ENCODE peak calls at places on chromosomes 6 and 20, in ten cellular contexts. F, L, R, A, M, Z, E, K, J and P are unnamed samples.

GRCh38 chr6:77462359-77463307 is 658 bp downstream of the HTR1B start:
- DNase-seq in F (no peak), L (no peak), R (peak), A (no peak), M (no peak), Z (no peak), E (no peak), K (no peak), J (no peak), P (no peak)

GRCh38 chr6:87968435-87969278 is 79.0 kb upstream of the SPACA1 start:
- DNase-seq in F (no peak), L (no peak), R (peak), A (no peak), M (no peak), Z (peak), E (no peak), K (no peak), J (no peak), P (peak)

GRCh38 chr6:141056945-141057635 is 1075.6 kb upstream of the GJE1 start:
- DNase-seq in F (no peak), L (no peak), R (no peak), A (no peak), M (no peak), Z (no peak), E (no peak), K (no peak), J (no peak), P (no peak)

GRCh38 chr6:170271771-170272314 is 19.0 kb downstream of the DLL1 start:
- DNase-seq in F (no peak), L (no peak), R (no peak), A (no peak), M (no peak), Z (no peak), E (no peak), K (no peak), J (no peak), P (no peak)

GRCh38 chr6:95417856-95418255 is 159.5 kb upstream of the MANEA start:
- DNase-seq in F (no peak), L (no peak), R (no peak), A (no peak), M (no peak), Z (no peak), E (no peak), K (no peak), J (no peak), P (no peak)

GRCh38 chr6:43990627-43991619 is 136.3 kb downstream of the MRPL14 start:
- DNase-seq in F (peak), L (no peak), R (peak), A (no peak), M (no peak), Z (no peak), E (peak), K (peak), J (no peak), P (no peak)

GRCh38 chr20:10487354-10488115 is 52.4 kb downstream of the SLX4IP start:
- DNase-seq in F (peak), L (peak), R (no peak), A (no peak), M (no peak), Z (no peak), E (no peak), K (no peak), J (no peak), P (no peak)

GRCh38 chr6:146200136-146200708 is 171.4 kb downstream of the GRM1 start:
- DNase-seq in F (no peak), L (no peak), R (no peak), A (no peak), M (no peak), Z (no peak), E (no peak), K (peak), J (no peak), P (no peak)

GRCh38 chr20:46004813-46005505 is 3.7 kb upstream of the MMP9 start:
- DNase-seq in F (no peak), L (no peak), R (no peak), A (peak), M (no peak), Z (no peak), E (no peak), K (no peak), J (no peak), P (peak)

GRCh38 chr20:54433653-54434052 is 41.7 kb upstream of the DOK5 start:
- DNase-seq in F (no peak), L (no peak), R (no peak), A (no peak), M (no peak), Z (no peak), E (no peak), K (no peak), J (no peak), P (no peak)

GRCh38 chr6:141252828-141253608 is 879.7 kb upstream of the GJE1 start:
- DNase-seq in F (no peak), L (no peak), R (no peak), A (no peak), M (no peak), Z (no peak), E (no peak), K (peak), J (no peak), P (no peak)

GRCh38 chr6:28337103-28337520 is 1.2 kb upstream of the ZSCAN31 start:
- DNase-seq in F (no peak), L (no peak), R (no peak), A (no peak), M (no peak), Z (no peak), E (no peak), K (no peak), J (no peak), P (no peak)

GRCh38 chr6:48426636-48427035 is 315.6 kb upstream of the PTCHD4 start:
- DNase-seq in F (peak), L (peak), R (no peak), A (no peak), M (peak), Z (no peak), E (no peak), K (peak), J (no peak), P (no peak)

GRCh38 chr6:147371325-147371724 is 137.2 kb upstream of the SAMD5 start:
- DNase-seq in F (no peak), L (no peak), R (no peak), A (no peak), M (no peak), Z (no peak), E (no peak), K (no peak), J (no peak), P (no peak)

GRCh38 chr20:44961868-44962267 is 1.7 kb upstream of the TOMM34 start:
- DNase-seq in F (peak), L (peak), R (no peak), A (peak), M (no peak), Z (no peak), E (no peak), K (no peak), J (no peak), P (no peak)

GRCh38 chr6:34556031-34556471 is at the start of gene SPDEF:
- DNase-seq in F (no peak), L (no peak), R (no peak), A (no peak), M (no peak), Z (no peak), E (no peak), K (no peak), J (no peak), P (no peak)

GRCh38 chr6:52946301-52946700 is 36.8 kb upstream of the GSTA3 start:
- DNase-seq in F (no peak), L (no peak), R (no peak), A (no peak), M (no peak), Z (no peak), E (no peak), K (no peak), J (no peak), P (no peak)

GRCh38 chr20:24708411-24709295 is 239.2 kb downstream of the SYNDIG1 start:
- DNase-seq in F (peak), L (no peak), R (no peak), A (no peak), M (no peak), Z (no peak), E (peak), K (no peak), J (no peak), P (no peak)

GRCh38 chr6:36843169-36843568 is 3.9 kb upstream of the CPNE5 start:
- DNase-seq in F (no peak), L (no peak), R (no peak), A (no peak), M (no peak), Z (no peak), E (no peak), K (no peak), J (no peak), P (no peak)

GRCh38 chr6:166640342-166641043 is 13.4 kb upstream of the RPS6KA2 start:
- DNase-seq in F (no peak), L (no peak), R (no peak), A (no peak), M (no peak), Z (no peak), E (no peak), K (no peak), J (no peak), P (no peak)

GRCh38 chr20:58973179-58973578 is 7.9 kb upstream of the NELFCD start:
- DNase-seq in F (no peak), L (no peak), R (no peak), A (no peak), M (no peak), Z (no peak), E (no peak), K (no peak), J (no peak), P (no peak)

GRCh38 chr20:57476073-57476526 is 48.8 kb downstream of the CTCFL start:
- DNase-seq in F (no peak), L (no peak), R (no peak), A (no peak), M (no peak), Z (no peak), E (no peak), K (no peak), J (no peak), P (no peak)